ENCODE peak calls at places on chromosomes 4 and X, in nine cellular contexts. I is GM06990, C is small intestine, D is neural progenitor cell, J is astrocyte of the spinal cord, W is mucosa of descending colon, N is spleen, Y is IMR-90, V is cardiac muscle cell. O is an unnamed sample.

GRCh38 chr4:4386296-4386735 is 586 bp upstream of the NSG1 start:
- DNase-seq in I (no peak), C (no peak), D (peak), J (no peak), W (no peak), N (no peak), Y (no peak), V (peak), O (peak)

GRCh38 chr4:29423836-29424721 is 1296.1 kb upstream of the PCDH7 start:
- DNase-seq in I (no peak), C (no peak), D (no peak), J (peak), W (no peak), N (no peak), Y (peak), V (peak), O (peak)

GRCh38 chr4:98945297-98945850 is 16.4 kb upstream of the EIF4E start:
- DNase-seq in I (no peak), C (no peak), D (no peak), J (no peak), W (no peak), N (no peak), Y (no peak), V (peak), O (peak)

GRCh38 chr4:147772056-147772455 is 40.2 kb downstream of the ARHGAP10 start:
- DNase-seq in I (no peak), C (peak), D (no peak), J (no peak), W (no peak), N (no peak), Y (no peak), V (no peak), O (no peak)

GRCh38 chrX:46168254-46168653 is 377.0 kb downstream of the ZNF674 start:
- DNase-seq in I (no peak), C (no peak), D (no peak), J (no peak), W (peak), N (no peak), Y (no peak), V (no peak), O (no peak)

GRCh38 chr4:15400276-15400675 is 27.6 kb upstream of the C1QTNF7 start:
- DNase-seq in I (no peak), C (no peak), D (no peak), J (no peak), W (no peak), N (no peak), Y (no peak), V (no peak), O (no peak)

GRCh38 chr4:174591243-174592021 is 69.1 kb upstream of the HPGD start:
- DNase-seq in I (peak), C (peak), D (no peak), J (no peak), W (no peak), N (no peak), Y (no peak), V (no peak), O (no peak)

GRCh38 chrX:25925956-25926355 is 212.2 kb upstream of the MAGEB18 start:
- DNase-seq in I (no peak), C (no peak), D (no peak), J (no peak), W (no peak), N (no peak), Y (no peak), V (peak), O (no peak)

GRCh38 chr4:122826596-122827257 is at the start of gene FGF2:
- DNase-seq in I (peak), C (no peak), D (peak), J (peak), W (peak), N (peak), Y (peak), V (peak), O (peak)

DNA sequence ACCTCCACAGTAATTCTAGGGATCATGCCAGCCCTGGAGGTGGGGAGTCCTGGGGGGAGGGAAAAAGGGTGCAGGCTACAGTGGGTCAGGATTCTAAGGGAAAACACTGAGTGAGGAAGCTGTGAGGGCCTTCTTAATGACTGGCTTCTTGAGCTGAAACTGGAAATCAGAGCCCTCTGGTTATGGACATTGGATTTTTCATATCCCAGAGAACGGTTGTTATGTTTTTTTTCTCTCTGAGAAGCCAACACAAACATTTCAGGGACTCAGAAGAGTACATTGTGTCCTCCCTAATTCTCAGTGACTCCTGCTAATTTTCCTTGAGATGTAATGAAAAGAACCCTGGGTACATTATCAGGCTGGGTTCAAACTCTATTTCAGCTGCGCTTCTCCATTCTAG is 162.4 kb upstream of the PRDX4 start:
- DNase-seq in I (no peak), C (no peak), D (no peak), J (peak), W (no peak), N (no peak), Y (no peak), V (no peak), O (no peak)
- H3K4me3 ChIP-seq in I (no peak), C (no peak), D (no peak), J (no peak), W (no peak), N (no peak), Y (no peak), V (no peak), O (no peak)

DNA sequence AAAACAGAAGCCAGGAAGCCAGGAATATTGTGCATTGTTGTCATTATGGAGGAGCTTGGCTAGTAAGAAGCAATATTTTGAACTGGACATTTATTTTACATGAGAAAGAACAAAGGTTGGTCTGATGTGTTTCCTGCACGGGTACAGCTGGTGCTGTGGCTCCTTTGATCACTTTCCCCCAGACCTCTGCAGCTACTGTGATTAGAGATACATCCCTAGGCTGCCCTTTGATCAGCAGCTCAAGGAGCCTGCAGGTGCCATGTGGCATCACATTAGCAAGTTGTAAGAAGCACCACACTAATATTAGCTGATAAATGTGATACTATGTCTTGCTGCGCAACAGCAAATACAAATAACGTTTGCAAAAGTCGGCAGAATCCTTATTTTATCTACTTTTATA is 2.5 kb downstream of the PDGFC start:
- DNase-seq in I (no peak), C (peak), D (no peak), J (no peak), W (no peak), N (no peak), Y (no peak), V (no peak), O (no peak)
- H3K4me3 ChIP-seq in I (no peak), C (no peak), D (no peak), J (peak), W (no peak), N (no peak), Y (peak), V (no peak), O (peak)

DNA sequence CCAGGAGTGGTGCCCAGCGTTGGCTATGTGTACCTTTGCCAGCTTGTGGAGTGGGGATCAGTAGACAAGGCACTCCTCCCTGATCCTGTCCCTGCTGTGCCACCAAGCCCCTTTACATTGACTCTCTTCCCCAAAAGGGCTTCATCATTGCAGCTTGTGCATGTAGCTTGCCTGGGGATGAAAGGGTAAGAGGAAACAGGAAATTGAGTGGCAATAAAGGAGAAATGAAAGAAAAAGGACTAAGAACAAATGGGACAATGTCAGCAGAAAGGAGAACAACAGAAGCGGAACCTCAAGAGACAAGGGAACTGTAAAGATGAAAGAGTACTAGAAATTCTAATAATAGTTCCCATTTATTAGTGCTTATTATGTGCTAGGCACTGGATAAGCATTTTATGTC is 8.7 kb upstream of the IL13RA1 start:
- DNase-seq in I (no peak), C (no peak), D (no peak), J (no peak), W (no peak), N (no peak), Y (no peak), V (no peak), O (no peak)
- H3K4me3 ChIP-seq in I (no peak), C (no peak), D (no peak), J (no peak), W (no peak), N (no peak), Y (no peak), V (no peak), O (no peak)

GRCh38 chr4:142446965-142447474 is 399.1 kb downstream of the INPP4B start:
- DNase-seq in I (no peak), C (no peak), D (no peak), J (no peak), W (no peak), N (no peak), Y (no peak), V (no peak), O (no peak)
- H3K4me3 ChIP-seq in I (no peak), C (no peak), D (no peak), J (no peak), W (no peak), N (no peak), Y (no peak), V (no peak), O (no peak)

GRCh38 chr4:152485726-152486276 is 50.1 kb downstream of the FBXW7 start:
- DNase-seq in I (peak), C (peak), D (no peak), J (peak), W (peak), N (no peak), Y (peak), V (peak), O (peak)
- H3K4me3 ChIP-seq in I (peak), C (peak), D (no peak), J (no peak), W (no peak), N (no peak), Y (peak), V (no peak), O (no peak)

DNA sequence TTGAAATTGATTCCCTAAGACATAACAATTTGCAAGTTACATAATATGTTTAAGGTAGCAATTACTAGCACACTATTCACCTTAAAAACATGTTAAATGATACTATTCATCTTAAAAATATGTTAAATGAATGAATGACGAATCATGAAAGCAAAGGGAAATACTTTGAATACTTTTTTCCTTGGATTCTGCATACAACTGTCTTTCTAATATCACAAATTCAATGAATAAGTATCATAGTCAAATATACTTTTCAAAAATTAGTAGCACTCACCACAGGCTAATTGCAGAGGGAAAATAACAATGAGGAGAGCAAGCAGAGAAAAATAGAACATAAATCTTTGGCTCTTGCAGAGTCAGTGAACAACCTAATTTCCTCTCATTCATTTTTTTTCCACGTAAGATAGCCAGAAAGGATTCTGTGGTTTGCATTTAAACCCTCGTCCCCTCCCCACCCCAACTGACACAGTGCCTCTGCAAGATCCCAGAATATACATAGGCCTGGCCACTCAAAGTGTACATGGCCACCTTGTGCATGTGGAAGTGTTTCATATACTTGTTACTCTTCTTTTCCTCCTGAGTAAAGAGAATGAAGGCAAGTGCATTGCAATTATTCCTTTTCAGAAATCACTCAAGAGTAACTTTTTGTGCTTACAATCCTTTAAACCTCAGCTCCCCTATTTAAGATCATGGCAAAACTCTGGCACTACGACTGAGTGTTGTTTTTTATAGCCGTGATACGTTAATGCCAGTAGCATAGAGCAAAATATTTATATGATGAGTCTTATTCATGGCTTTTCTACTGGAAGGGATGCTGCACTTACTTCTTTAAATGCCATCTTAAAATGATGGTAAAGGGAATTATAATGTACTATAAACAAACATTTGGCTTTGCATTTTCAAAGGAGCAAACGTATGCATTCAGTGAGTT is 236.4 kb downstream of the PDGFC start:
- DNase-seq in I (no peak), C (no peak), D (no peak), J (peak), W (no peak), N (no peak), Y (peak), V (no peak), O (peak)
- H3K4me3 ChIP-seq in I (no peak), C (no peak), D (no peak), J (no peak), W (no peak), N (no peak), Y (no peak), V (no peak), O (no peak)

GRCh38 chr4:788006-788635 is 37.8 kb downstream of the CPLX1 start:
- DNase-seq in I (no peak), C (no peak), D (no peak), J (no peak), W (no peak), N (no peak), Y (no peak), V (no peak), O (no peak)
- H3K4me3 ChIP-seq in I (no peak), C (no peak), D (no peak), J (no peak), W (no peak), N (no peak), Y (no peak), V (no peak), O (no peak)

GRCh38 chr4:56244681-56245080 is 142.6 kb downstream of the AASDH start:
- DNase-seq in I (no peak), C (no peak), D (no peak), J (no peak), W (no peak), N (no peak), Y (no peak), V (no peak), O (no peak)

GRCh38 chr4:56241500-56241899 is 145.8 kb downstream of the AASDH start:
- DNase-seq in I (no peak), C (peak), D (no peak), J (no peak), W (peak), N (no peak), Y (no peak), V (no peak), O (no peak)

GRCh38 chr4:56238251-56238650 is 149.0 kb downstream of the AASDH start:
- DNase-seq in I (no peak), C (no peak), D (no peak), J (no peak), W (no peak), N (no peak), Y (no peak), V (no peak), O (no peak)

GRCh38 chr4:56243107-56243506 is 144.2 kb downstream of the AASDH start:
- DNase-seq in I (no peak), C (no peak), D (no peak), J (no peak), W (no peak), N (no peak), Y (no peak), V (no peak), O (no peak)

DNA sequence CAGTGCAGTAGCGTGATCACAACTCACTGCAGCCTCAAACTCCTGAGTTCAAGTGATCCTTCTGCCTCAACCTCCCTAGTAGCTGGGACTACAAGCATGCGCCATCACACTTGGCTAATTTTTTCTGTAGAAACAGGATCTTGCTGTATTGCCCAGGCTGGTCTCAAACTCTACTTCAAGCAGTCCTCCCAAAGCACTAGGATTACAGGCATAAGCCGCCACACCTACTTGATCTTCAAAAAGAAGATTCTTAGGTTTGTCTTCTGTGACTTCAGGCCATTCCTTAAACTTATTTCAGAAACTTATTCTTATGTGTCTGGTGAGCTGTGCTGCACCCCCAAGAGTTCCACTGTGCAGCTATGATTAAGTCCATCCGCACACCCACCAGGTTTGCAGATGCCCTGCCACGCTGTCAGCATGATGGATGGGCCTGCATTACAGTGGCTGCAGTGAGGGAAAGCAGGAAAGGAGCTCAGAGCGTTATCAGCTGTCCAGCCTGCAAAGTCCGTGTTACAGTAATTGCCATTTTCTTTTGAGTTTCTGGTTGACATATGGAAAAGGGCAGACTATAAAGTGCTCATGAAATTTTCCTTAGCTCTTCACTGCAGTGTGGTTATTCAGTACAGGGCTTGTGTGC is 146.6 kb downstream of the AASDH start:
- DNase-seq in I (no peak), C (peak), D (no peak), J (peak), W (no peak), N (no peak), Y (no peak), V (peak), O (no peak)
- H3K4me3 ChIP-seq in I (no peak), C (no peak), D (no peak), J (no peak), W (no peak), N (no peak), Y (no peak), V (no peak), O (no peak)

DNA sequence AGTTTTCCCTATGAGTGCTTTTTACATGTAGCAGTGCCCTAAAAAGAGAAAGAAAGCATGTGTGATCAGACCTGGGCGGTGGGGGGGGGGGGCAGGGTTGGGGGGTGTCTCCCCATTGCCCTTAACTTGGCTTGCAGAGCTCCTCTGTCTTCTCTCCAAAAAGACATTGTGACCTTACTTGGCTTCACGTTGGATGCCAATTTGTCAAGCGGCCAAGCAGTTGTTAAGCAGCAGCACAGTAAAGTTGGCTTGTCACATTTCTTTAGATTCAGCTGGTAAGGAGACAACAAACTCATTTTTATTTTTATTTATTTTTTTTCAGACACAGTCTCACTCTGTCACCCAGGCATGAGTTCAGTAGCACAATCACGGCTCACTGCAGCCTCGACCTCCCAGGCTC is 57.3 kb upstream of the ZNF157 start:
- DNase-seq in I (no peak), C (no peak), D (no peak), J (no peak), W (no peak), N (no peak), Y (no peak), V (no peak), O (no peak)
- H3K4me3 ChIP-seq in I (no peak), C (no peak), D (no peak), J (no peak), W (no peak), N (no peak), Y (no peak), V (no peak), O (no peak)

GRCh38 chr4:108118505-108118904 is 50.2 kb downstream of the LEF1 start:
- DNase-seq in I (peak), C (peak), D (no peak), J (peak), W (no peak), N (no peak), Y (no peak), V (no peak), O (peak)

GRCh38 chr4:108115168-108115526 is 53.6 kb downstream of the LEF1 start:
- DNase-seq in I (no peak), C (no peak), D (no peak), J (no peak), W (no peak), N (no peak), Y (no peak), V (no peak), O (no peak)

GRCh38 chr4:108114503-108114902 is 54.2 kb downstream of the LEF1 start:
- DNase-seq in I (no peak), C (no peak), D (peak), J (no peak), W (no peak), N (no peak), Y (no peak), V (no peak), O (peak)

GRCh38 chr4:108117473-108118182 is 51.1 kb downstream of the LEF1 start:
- DNase-seq in I (no peak), C (no peak), D (peak), J (peak), W (no peak), N (no peak), Y (no peak), V (peak), O (no peak)

GRCh38 chr4:108116423-108117168 is 52.1 kb downstream of the LEF1 start:
- DNase-seq in I (no peak), C (no peak), D (no peak), J (no peak), W (no peak), N (no peak), Y (no peak), V (no peak), O (no peak)
- H3K4me3 ChIP-seq in I (no peak), C (no peak), D (no peak), J (no peak), W (no peak), N (no peak), Y (no peak), V (no peak), O (no peak)

O was measured in epithelial cell of esophagus.